ENCODE peak calls at places on chromosomes 3 and 15, in nine cellular contexts. One of them, this sample, is unnamed.

GRCh38 chr3:86837871-86838270 is 153.1 kb downstream of the VGLL3 start:
- DNase-seq in cardiac muscle cell: peak
- DNase-seq in astrocyte of the hippocampus: no peak
- DNase-seq in stimulated activated naive CD8-positive, alpha-beta T cell treated with anti-CD3 and anti-CD28 coated beads, Interleukin-15, Interleukin-2, amounts not matched to agents 100 U/mL and 50 U/mL, for 24 hours: no peak
- DNase-seq in lower leg skin: no peak
- DNase-seq in Kasumi-1: no peak
- DNase-seq in HT1080: no peak
- DNase-seq in HFF-Myc: no peak
- DNase-seq in coronary artery: no peak
- DNase-seq in this sample: no peak

GRCh38 chr15:38540516-38540915 is 24.1 kb downstream of the RASGRP1 start:
- DNase-seq in cardiac muscle cell: no peak
- DNase-seq in astrocyte of the hippocampus: no peak
- DNase-seq in stimulated activated naive CD8-positive, alpha-beta T cell treated with anti-CD3 and anti-CD28 coated beads, Interleukin-15, Interleukin-2, amounts not matched to agents 100 U/mL and 50 U/mL, for 24 hours: no peak
- DNase-seq in lower leg skin: no peak
- DNase-seq in Kasumi-1: no peak
- DNase-seq in HT1080: no peak
- DNase-seq in HFF-Myc: no peak
- DNase-seq in coronary artery: no peak
- DNase-seq in this sample: no peak

GRCh38 chr15:28274211-28274610 is 47.8 kb downstream of the HERC2 start:
- DNase-seq in cardiac muscle cell: no peak
- DNase-seq in astrocyte of the hippocampus: no peak
- DNase-seq in stimulated activated naive CD8-positive, alpha-beta T cell treated with anti-CD3 and anti-CD28 coated beads, Interleukin-15, Interleukin-2, amounts not matched to agents 100 U/mL and 50 U/mL, for 24 hours: no peak
- DNase-seq in lower leg skin: no peak
- DNase-seq in Kasumi-1: no peak
- DNase-seq in HT1080: no peak
- DNase-seq in HFF-Myc: no peak
- DNase-seq in coronary artery: no peak
- DNase-seq in this sample: no peak

GRCh38 chr3:63976166-63976861 is 47.0 kb downstream of the PSMD6 start:
- DNase-seq in cardiac muscle cell: peak
- DNase-seq in astrocyte of the hippocampus: peak
- DNase-seq in stimulated activated naive CD8-positive, alpha-beta T cell treated with anti-CD3 and anti-CD28 coated beads, Interleukin-15, Interleukin-2, amounts not matched to agents 100 U/mL and 50 U/mL, for 24 hours: no peak
- DNase-seq in lower leg skin: no peak
- DNase-seq in Kasumi-1: no peak
- DNase-seq in HT1080: peak
- DNase-seq in HFF-Myc: peak
- DNase-seq in coronary artery: no peak
- DNase-seq in this sample: peak

GRCh38 chr15:71549697-71550096 is 260.7 kb upstream of the NR2E3 start:
- DNase-seq in cardiac muscle cell: no peak
- DNase-seq in astrocyte of the hippocampus: no peak
- DNase-seq in stimulated activated naive CD8-positive, alpha-beta T cell treated with anti-CD3 and anti-CD28 coated beads, Interleukin-15, Interleukin-2, amounts not matched to agents 100 U/mL and 50 U/mL, for 24 hours: no peak
- DNase-seq in lower leg skin: no peak
- DNase-seq in Kasumi-1: no peak
- DNase-seq in HT1080: no peak
- DNase-seq in HFF-Myc: no peak
- DNase-seq in coronary artery: no peak
- DNase-seq in this sample: no peak

GRCh38 chr15:36584511-36584910 is 5.1 kb downstream of the CDIN1 start:
- DNase-seq in cardiac muscle cell: no peak
- DNase-seq in astrocyte of the hippocampus: no peak
- DNase-seq in stimulated activated naive CD8-positive, alpha-beta T cell treated with anti-CD3 and anti-CD28 coated beads, Interleukin-15, Interleukin-2, amounts not matched to agents 100 U/mL and 50 U/mL, for 24 hours: no peak
- DNase-seq in lower leg skin: no peak
- DNase-seq in Kasumi-1: no peak
- DNase-seq in HT1080: no peak
- DNase-seq in HFF-Myc: no peak
- DNase-seq in coronary artery: no peak
- DNase-seq in this sample: no peak

GRCh38 chr15:59313703-59314332 is 58.9 kb downstream of the MYO1E start:
- DNase-seq in cardiac muscle cell: no peak
- DNase-seq in astrocyte of the hippocampus: peak
- DNase-seq in stimulated activated naive CD8-positive, alpha-beta T cell treated with anti-CD3 and anti-CD28 coated beads, Interleukin-15, Interleukin-2, amounts not matched to agents 100 U/mL and 50 U/mL, for 24 hours: no peak
- DNase-seq in lower leg skin: peak
- DNase-seq in Kasumi-1: no peak
- DNase-seq in HT1080: peak
- DNase-seq in HFF-Myc: no peak
- DNase-seq in coronary artery: peak
- DNase-seq in this sample: peak

GRCh38 chr3:119679874-119680273 is 2.7 kb upstream of the COX17 start:
- DNase-seq in cardiac muscle cell: no peak
- DNase-seq in astrocyte of the hippocampus: no peak
- DNase-seq in stimulated activated naive CD8-positive, alpha-beta T cell treated with anti-CD3 and anti-CD28 coated beads, Interleukin-15, Interleukin-2, amounts not matched to agents 100 U/mL and 50 U/mL, for 24 hours: no peak
- DNase-seq in lower leg skin: no peak
- DNase-seq in Kasumi-1: no peak
- DNase-seq in HT1080: no peak
- DNase-seq in HFF-Myc: no peak
- DNase-seq in coronary artery: no peak
- DNase-seq in this sample: no peak

GRCh38 chr3:88912294-88913014 is 195.0 kb upstream of the EPHA3 start:
- DNase-seq in cardiac muscle cell: no peak
- DNase-seq in astrocyte of the hippocampus: peak
- DNase-seq in stimulated activated naive CD8-positive, alpha-beta T cell treated with anti-CD3 and anti-CD28 coated beads, Interleukin-15, Interleukin-2, amounts not matched to agents 100 U/mL and 50 U/mL, for 24 hours: no peak
- DNase-seq in lower leg skin: no peak
- DNase-seq in Kasumi-1: no peak
- DNase-seq in HT1080: no peak
- DNase-seq in HFF-Myc: no peak
- DNase-seq in coronary artery: no peak
- DNase-seq in this sample: no peak

GRCh38 chr15:78392430-78392829 is 45.6 kb upstream of the IREB2 start:
- DNase-seq in cardiac muscle cell: no peak
- DNase-seq in astrocyte of the hippocampus: no peak
- DNase-seq in stimulated activated naive CD8-positive, alpha-beta T cell treated with anti-CD3 and anti-CD28 coated beads, Interleukin-15, Interleukin-2, amounts not matched to agents 100 U/mL and 50 U/mL, for 24 hours: no peak
- DNase-seq in lower leg skin: peak
- DNase-seq in Kasumi-1: no peak
- DNase-seq in HT1080: no peak
- DNase-seq in HFF-Myc: no peak
- DNase-seq in coronary artery: no peak
- DNase-seq in this sample: peak